ENCODE peak calls at places on chromosomes 6 and 20, in eight cellular contexts. H, I, T, B, X, J, D and W are unnamed samples.

GRCh38 chr6:47343631-47344421 is 34.1 kb upstream of the TNFRSF21 start:
- DNase-seq in B (no peak), T (no peak), H (no peak), I (peak), X (peak), D (no peak), J (no peak), W (no peak)

GRCh38 chr6:34523441-34524206 is 32.5 kb downstream of the SPDEF start:
- DNase-seq in J (no peak), T (peak), I (no peak), B (no peak), H (no peak), X (no peak), D (peak), W (peak)

GRCh38 chr20:1301031-1301529 is 27.9 kb downstream of the SDCBP2 start:
- DNase-seq in B (no peak), J (no peak), I (peak), H (peak), X (no peak), D (no peak), T (peak), W (no peak)

GRCh38 chr6:118748311-118749062 is 97.1 kb upstream of the CEP85L start:
- DNase-seq in J (no peak), I (no peak), B (no peak), T (no peak), X (no peak), H (no peak), D (peak), W (no peak)

GRCh38 chr6:127938701-127939100 is 37.8 kb upstream of the THEMIS start:
- DNase-seq in H (peak), D (no peak), B (no peak), X (no peak), J (no peak), I (peak), T (no peak), W (no peak)

GRCh38 chr6:168527451-168528210 is 86.6 kb downstream of the SMOC2 start:
- DNase-seq in J (peak), X (no peak), D (no peak), T (peak), H (no peak), B (no peak), I (no peak), W (no peak)

GRCh38 chr20:57442888-57443239 is 51.7 kb downstream of the RBM38 start:
- DNase-seq in X (no peak), J (peak), T (no peak), B (no peak), H (no peak), I (no peak), D (no peak), W (no peak)

GRCh38 chr6:144566868-144567615 is 281.9 kb downstream of the UTRN start:
- DNase-seq in H (no peak), I (no peak), B (no peak), T (no peak), X (no peak), D (no peak), J (no peak), W (no peak)

GRCh38 chr6:160956300-160957035 is 35.1 kb upstream of the MAP3K4 start:
- DNase-seq in I (no peak), H (no peak), T (no peak), D (no peak), J (no peak), B (no peak), X (no peak), W (no peak)

GRCh38 chr20:36490191-36490590 is 51.1 kb upstream of the MYL9 start:
- DNase-seq in H (no peak), X (no peak), I (no peak), T (no peak), D (no peak), J (no peak), B (no peak), W (no peak)